ENCODE peak calls at places on chromosome 9, in five cellular contexts. One of them, this sample, is unnamed.

GRCh38 chr9:120619751-120620655 is 40.0 kb upstream of the CDK5RAP2 start:
- DNase-seq in CD8-positive, alpha-beta T cell: peak; percentile 8
- DNase-seq in OCI-LY7: peak; percentile 69
- DNase-seq in AG04450: peak; percentile 48
- DNase-seq in lower lobe of right lung: no peak
- DNase-seq in this sample: peak; percentile 76

GRCh38 chr9:81191222-81191621 is 498.1 kb downstream of the TLE1 start:
- DNase-seq in CD8-positive, alpha-beta T cell: no peak
- DNase-seq in OCI-LY7: no peak
- DNase-seq in AG04450: no peak
- DNase-seq in lower lobe of right lung: no peak
- DNase-seq in this sample: peak; percentile 43

GRCh38 chr9:86577420-86578333 is 223.5 kb upstream of the TUT7 start:
- DNase-seq in CD8-positive, alpha-beta T cell: no peak
- DNase-seq in OCI-LY7: no peak
- DNase-seq in AG04450: no peak
- DNase-seq in lower lobe of right lung: no peak
- DNase-seq in this sample: no peak

GRCh38 chr9:123380852-123381705 is 25.1 kb downstream of the CRB2 start:
- DNase-seq in CD8-positive, alpha-beta T cell: no peak
- DNase-seq in OCI-LY7: no peak
- DNase-seq in AG04450: no peak
- DNase-seq in lower lobe of right lung: no peak
- DNase-seq in this sample: no peak

GRCh38 chr9:8858250-8859161 is 1058.9 kb upstream of the DMAC1 start:
- DNase-seq in CD8-positive, alpha-beta T cell: no peak
- DNase-seq in OCI-LY7: no peak
- DNase-seq in AG04450: no peak
- DNase-seq in lower lobe of right lung: no peak
- DNase-seq in this sample: no peak

GRCh38 chr9:76761448-76761847 is 2.8 kb upstream of the PCA3 start:
- DNase-seq in CD8-positive, alpha-beta T cell: no peak
- DNase-seq in OCI-LY7: peak; percentile 5
- DNase-seq in AG04450: no peak
- DNase-seq in lower lobe of right lung: no peak
- DNase-seq in this sample: no peak

GRCh38 chr9:93084471-93084881 is 11.5 kb upstream of the CARD19 start:
- DNase-seq in CD8-positive, alpha-beta T cell: no peak
- DNase-seq in OCI-LY7: no peak
- DNase-seq in AG04450: no peak
- DNase-seq in lower lobe of right lung: peak; percentile 31
- DNase-seq in this sample: no peak

GRCh38 chr9:93218161-93218560 is 34.2 kb downstream of the WNK2 start:
- DNase-seq in CD8-positive, alpha-beta T cell: no peak
- DNase-seq in OCI-LY7: no peak
- DNase-seq in AG04450: no peak
- DNase-seq in lower lobe of right lung: peak; percentile 43
- DNase-seq in this sample: no peak

GRCh38 chr9:97905228-97905627 is 17.1 kb downstream of the TRMO start:
- DNase-seq in CD8-positive, alpha-beta T cell: no peak
- DNase-seq in OCI-LY7: no peak
- DNase-seq in AG04450: no peak
- DNase-seq in lower lobe of right lung: no peak
- DNase-seq in this sample: no peak

GRCh38 chr9:134537891-134538520 is 103.6 kb upstream of the COL5A1 start:
- DNase-seq in CD8-positive, alpha-beta T cell: no peak
- DNase-seq in OCI-LY7: no peak
- DNase-seq in AG04450: no peak
- DNase-seq in lower lobe of right lung: peak; percentile 29
- DNase-seq in this sample: no peak

GRCh38 chr9:85249313-85249621 is 492.5 kb downstream of the AGTPBP1 start:
- DNase-seq in CD8-positive, alpha-beta T cell: no peak
- DNase-seq in OCI-LY7: no peak
- DNase-seq in AG04450: no peak
- DNase-seq in lower lobe of right lung: no peak
- DNase-seq in this sample: no peak

GRCh38 chr9:131739192-131739961 is 499 bp downstream of the RAPGEF1 start:
- DNase-seq in CD8-positive, alpha-beta T cell: no peak
- DNase-seq in OCI-LY7: peak; percentile 69
- DNase-seq in AG04450: no peak
- DNase-seq in lower lobe of right lung: peak; percentile 71
- DNase-seq in this sample: no peak

GRCh38 chr9:78685471-78685870 is 388.5 kb downstream of the PSAT1 start:
- DNase-seq in CD8-positive, alpha-beta T cell: no peak
- DNase-seq in OCI-LY7: no peak
- DNase-seq in AG04450: no peak
- DNase-seq in lower lobe of right lung: no peak
- DNase-seq in this sample: peak; percentile 73

GRCh38 chr9:126531591-126531990 is 82.1 kb upstream of the LMX1B start:
- DNase-seq in CD8-positive, alpha-beta T cell: no peak
- DNase-seq in OCI-LY7: no peak
- DNase-seq in AG04450: no peak
- DNase-seq in lower lobe of right lung: peak; percentile 21
- DNase-seq in this sample: no peak

GRCh38 chr9:91840882-91841281 is 109.1 kb downstream of the ROR2 start:
- DNase-seq in CD8-positive, alpha-beta T cell: no peak
- DNase-seq in OCI-LY7: no peak
- DNase-seq in AG04450: no peak
- DNase-seq in lower lobe of right lung: no peak
- DNase-seq in this sample: no peak

GRCh38 chr9:4299006-4299795 is 667 bp downstream of the GLIS3 start:
- DNase-seq in CD8-positive, alpha-beta T cell: no peak
- DNase-seq in OCI-LY7: no peak
- DNase-seq in AG04450: no peak
- DNase-seq in lower lobe of right lung: peak; percentile 66
- DNase-seq in this sample: peak; percentile 39

GRCh38 chr9:133184971-133185370 is 21.3 kb upstream of the GBGT1 start:
- DNase-seq in CD8-positive, alpha-beta T cell: no peak
- DNase-seq in OCI-LY7: peak; percentile 54
- DNase-seq in AG04450: peak; percentile 15
- DNase-seq in lower lobe of right lung: no peak
- DNase-seq in this sample: peak; percentile 73

GRCh38 chr9:133210202-133210532 is 1.1 kb upstream of the OBP2B start:
- DNase-seq in CD8-positive, alpha-beta T cell: no peak
- DNase-seq in OCI-LY7: no peak
- DNase-seq in AG04450: no peak
- DNase-seq in lower lobe of right lung: no peak
- DNase-seq in this sample: no peak

GRCh38 chr9:104905931-104906330 is 22.0 kb downstream of the ABCA1 start:
- DNase-seq in CD8-positive, alpha-beta T cell: no peak
- DNase-seq in OCI-LY7: no peak
- DNase-seq in AG04450: no peak
- DNase-seq in lower lobe of right lung: no peak
- DNase-seq in this sample: no peak

GRCh38 chr9:119963258-119963797 is 594.1 kb upstream of the BRINP1 start:
- DNase-seq in CD8-positive, alpha-beta T cell: no peak
- DNase-seq in OCI-LY7: no peak
- DNase-seq in AG04450: no peak
- DNase-seq in lower lobe of right lung: peak; percentile 48
- DNase-seq in this sample: no peak

GRCh38 chr9:94479757-94480156 is 75.1 kb upstream of the PCAT7 start:
- DNase-seq in CD8-positive, alpha-beta T cell: no peak
- DNase-seq in OCI-LY7: peak; percentile 29
- DNase-seq in AG04450: no peak
- DNase-seq in lower lobe of right lung: no peak
- DNase-seq in this sample: no peak

GRCh38 chr9:131744171-131744714 is 4.4 kb upstream of the RAPGEF1 start:
- DNase-seq in CD8-positive, alpha-beta T cell: no peak
- DNase-seq in OCI-LY7: peak; percentile 79
- DNase-seq in AG04450: no peak
- DNase-seq in lower lobe of right lung: peak; percentile 44
- DNase-seq in this sample: peak; percentile 57

GRCh38 chr9:79955300-79955699 is 383.5 kb downstream of the TLE4 start:
- DNase-seq in CD8-positive, alpha-beta T cell: no peak
- DNase-seq in OCI-LY7: peak; percentile 3
- DNase-seq in AG04450: no peak
- DNase-seq in lower lobe of right lung: no peak
- DNase-seq in this sample: no peak

GRCh38 chr9:79470957-79471356 is 100.8 kb upstream of the TLE4 start:
- DNase-seq in CD8-positive, alpha-beta T cell: no peak
- DNase-seq in OCI-LY7: no peak
- DNase-seq in AG04450: no peak
- DNase-seq in lower lobe of right lung: no peak
- DNase-seq in this sample: peak; percentile 49

GRCh38 chr9:17926246-17926645 is 347.4 kb downstream of the SH3GL2 start:
- DNase-seq in CD8-positive, alpha-beta T cell: no peak
- DNase-seq in OCI-LY7: no peak
- DNase-seq in AG04450: no peak
- DNase-seq in lower lobe of right lung: no peak
- DNase-seq in this sample: no peak

GRCh38 chr9:125701351-125701750 is 5.7 kb downstream of the MAPKAP1 start:
- DNase-seq in CD8-positive, alpha-beta T cell: no peak
- DNase-seq in OCI-LY7: no peak
- DNase-seq in AG04450: no peak
- DNase-seq in lower lobe of right lung: no peak
- DNase-seq in this sample: peak; percentile 98

GRCh38 chr9:87039809-87040392 is 92.6 kb upstream of the GAS1 start:
- DNase-seq in CD8-positive, alpha-beta T cell: no peak
- DNase-seq in OCI-LY7: no peak
- DNase-seq in AG04450: no peak
- DNase-seq in lower lobe of right lung: no peak
- DNase-seq in this sample: peak; percentile 63

GRCh38 chr9:111902396-111903147 is 6.0 kb downstream of the UGCG start:
- DNase-seq in CD8-positive, alpha-beta T cell: no peak
- DNase-seq in OCI-LY7: no peak
- DNase-seq in AG04450: no peak
- DNase-seq in lower lobe of right lung: no peak
- DNase-seq in this sample: peak; percentile 52

GRCh38 chr9:116589392-116590354 is 97.4 kb upstream of the TRIM32 start:
- DNase-seq in CD8-positive, alpha-beta T cell: no peak
- DNase-seq in OCI-LY7: peak; percentile 27
- DNase-seq in AG04450: no peak
- DNase-seq in lower lobe of right lung: no peak
- DNase-seq in this sample: peak; percentile 67
- TF ChIP-seq CTCF in CD8-positive, alpha-beta T cell: peak; percentile 14
- TF ChIP-seq CTCF in OCI-LY7: peak; percentile 86
- TF ChIP-seq CTCF in AG04450: peak; percentile 50
- TF ChIP-seq CTCF in lower lobe of right lung: peak; percentile 23
- TF ChIP-seq CTCF in this sample: peak; percentile 46

DNA sequence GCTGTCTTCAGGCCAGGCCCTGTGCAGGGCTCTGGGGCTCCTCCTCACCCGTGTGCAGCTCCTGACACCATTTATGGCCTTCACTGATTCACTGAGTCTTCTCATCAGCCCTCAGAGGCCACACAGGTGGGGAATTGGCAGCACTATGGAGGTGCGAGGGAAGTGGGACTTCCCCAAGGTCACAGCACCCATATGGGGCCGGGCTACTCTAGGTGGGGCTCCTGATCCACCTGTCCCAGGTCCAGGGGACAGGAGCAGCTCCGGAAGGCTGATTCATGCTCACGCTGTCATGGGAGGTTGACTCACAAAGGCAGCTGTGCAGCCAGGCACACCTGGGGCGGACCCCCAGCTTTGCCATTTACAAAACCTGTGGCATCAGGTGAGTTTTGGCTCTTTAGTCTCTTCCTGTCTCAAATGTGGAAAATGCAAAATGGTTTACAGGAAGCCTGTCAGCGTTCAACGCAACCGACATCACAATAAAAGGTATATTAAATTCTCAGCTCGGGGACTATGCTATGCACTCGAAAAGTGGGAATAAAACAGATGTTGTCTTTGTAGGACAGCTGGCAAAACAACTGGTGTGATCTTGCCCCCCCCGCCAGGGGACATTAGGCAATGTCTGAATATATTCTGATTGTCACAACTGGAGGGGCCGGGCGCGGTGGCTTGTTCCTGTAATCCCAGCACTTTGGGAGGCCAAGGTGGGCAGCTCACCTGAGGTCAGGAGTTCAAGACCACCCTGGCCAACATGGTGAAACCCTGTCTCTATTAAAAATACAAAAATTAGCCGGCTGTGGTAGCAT is 15.0 kb downstream of the NAIF1 start:
- DNase-seq in CD8-positive, alpha-beta T cell: no peak
- DNase-seq in OCI-LY7: peak; percentile 49
- DNase-seq in AG04450: no peak
- DNase-seq in lower lobe of right lung: no peak
- DNase-seq in this sample: peak; percentile 63
- H3K4me3 ChIP-seq in CD8-positive, alpha-beta T cell: no peak overlapping the region
- H3K4me3 ChIP-seq in OCI-LY7: no peak overlapping the region
- H3K4me3 ChIP-seq in AG04450: no peak overlapping the region
- H3K4me3 ChIP-seq in lower lobe of right lung: no peak overlapping the region
- H3K4me3 ChIP-seq in this sample: no peak overlapping the region

DNA sequence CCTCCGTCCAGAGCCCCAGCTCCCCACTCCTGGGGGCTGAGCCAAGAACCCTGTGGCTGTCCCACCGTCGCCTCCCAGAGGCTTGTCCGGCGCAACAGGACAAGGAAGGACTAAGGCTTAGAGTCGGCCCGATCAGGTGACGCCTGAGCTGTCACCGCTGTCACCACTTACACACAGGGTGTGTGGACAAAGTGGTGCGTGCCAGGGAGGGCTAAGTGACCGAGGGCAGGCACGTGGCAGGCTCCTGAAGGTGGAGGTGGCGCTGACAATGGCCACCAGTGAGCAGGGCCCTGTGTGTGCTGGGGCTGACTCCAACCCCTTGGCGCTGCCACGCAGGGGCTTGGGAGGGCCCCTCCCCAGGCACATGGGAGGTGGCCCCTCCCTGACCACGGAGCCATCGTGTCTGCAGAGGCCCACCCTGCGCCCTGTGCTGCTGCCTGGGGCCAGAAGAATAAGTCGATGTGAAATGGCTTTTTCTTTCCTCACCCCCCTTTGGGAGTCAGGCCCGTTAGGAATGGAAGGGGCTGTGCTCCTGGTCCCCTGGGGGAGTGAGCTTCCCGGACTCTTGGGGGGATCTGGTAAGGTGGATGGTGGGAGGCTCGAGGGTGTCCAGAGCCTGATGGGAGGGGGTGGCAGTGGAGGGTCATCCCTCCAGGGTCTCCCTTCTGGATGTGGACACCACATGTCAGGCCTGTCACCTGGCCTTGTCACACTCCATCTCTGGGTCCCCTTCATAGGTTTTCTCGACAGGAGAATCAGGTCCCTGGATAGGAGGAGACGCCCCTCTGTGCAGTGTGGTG is 2.6 kb upstream of the GPSM1 start:
- DNase-seq in CD8-positive, alpha-beta T cell: no peak
- DNase-seq in OCI-LY7: no peak
- DNase-seq in AG04450: no peak
- DNase-seq in lower lobe of right lung: peak; percentile 77
- DNase-seq in this sample: no peak
- TF ChIP-seq CTCF in CD8-positive, alpha-beta T cell: no peak
- TF ChIP-seq CTCF in OCI-LY7: no peak
- TF ChIP-seq CTCF in AG04450: peak; percentile 4
- TF ChIP-seq CTCF in lower lobe of right lung: no peak
- TF ChIP-seq CTCF in this sample: no peak

GRCh38 chr9:37335238-37335637 is 87.3 kb upstream of the GRHPR start:
- DNase-seq in CD8-positive, alpha-beta T cell: no peak
- DNase-seq in OCI-LY7: no peak
- DNase-seq in AG04450: no peak
- DNase-seq in lower lobe of right lung: no peak
- DNase-seq in this sample: no peak

GRCh38 chr9:37333288-37333687 is 89.2 kb upstream of the GRHPR start:
- DNase-seq in CD8-positive, alpha-beta T cell: no peak
- DNase-seq in OCI-LY7: peak; percentile 41
- DNase-seq in AG04450: no peak
- DNase-seq in lower lobe of right lung: no peak
- DNase-seq in this sample: no peak

GRCh38 chr9:37337301-37337905 is 85.1 kb upstream of the GRHPR start:
- DNase-seq in CD8-positive, alpha-beta T cell: no peak
- DNase-seq in OCI-LY7: peak; percentile 64
- DNase-seq in AG04450: no peak
- DNase-seq in lower lobe of right lung: no peak
- DNase-seq in this sample: no peak

GRCh38 chr9:37338218-37338617 is 84.3 kb upstream of the GRHPR start:
- DNase-seq in CD8-positive, alpha-beta T cell: no peak
- DNase-seq in OCI-LY7: no peak
- DNase-seq in AG04450: no peak
- DNase-seq in lower lobe of right lung: no peak
- DNase-seq in this sample: no peak

GRCh38 chr9:37336150-37336549 is 86.3 kb upstream of the GRHPR start:
- DNase-seq in CD8-positive, alpha-beta T cell: no peak
- DNase-seq in OCI-LY7: no peak
- DNase-seq in AG04450: no peak
- DNase-seq in lower lobe of right lung: no peak
- DNase-seq in this sample: no peak
- H3K4me3 ChIP-seq in CD8-positive, alpha-beta T cell: no peak overlapping the region
- H3K4me3 ChIP-seq in OCI-LY7: peak overlapping the region; percentile 21
- H3K4me3 ChIP-seq in AG04450: no peak overlapping the region
- H3K4me3 ChIP-seq in lower lobe of right lung: no peak overlapping the region
- H3K4me3 ChIP-seq in this sample: no peak overlapping the region